ENCODE peak calls at places on chromosomes 4 and X, in seven cellular contexts. Q, K, R, W, M, F and C are unnamed samples.

GRCh38 chrX:105488731-105489130 is 268.2 kb upstream of the TEX13A start:
- DNase-seq in M (no peak), R (no peak), Q (no peak), W (no peak), K (no peak), F (no peak), C (no peak)

GRCh38 chrX:138711399-138712347 is at the start of gene FGF13:
- DNase-seq in M (peak), W (no peak), K (peak), R (no peak), F (no peak), Q (peak), C (peak)

GRCh38 chr4:173365359-173365996 is 5.3 kb upstream of the SAP30 start:
- DNase-seq in M (no peak), K (no peak), F (no peak), Q (no peak), R (no peak), W (no peak), C (no peak)

GRCh38 chrX:44223150-44223549 is 120.3 kb downstream of the EFHC2 start:
- DNase-seq in R (peak), Q (no peak), W (peak), M (no peak), F (peak), K (no peak), C (no peak)

GRCh38 chr4:152534541-152535231 is 1.2 kb downstream of the FBXW7 start:
- DNase-seq in Q (peak), R (peak), K (no peak), M (no peak), W (no peak), F (peak), C (peak)

GRCh38 chr4:128068927-128069326 is 7.8 kb downstream of the LARP1B start:
- DNase-seq in W (peak), K (no peak), M (no peak), Q (peak), R (peak), F (peak), C (peak)

GRCh38 chr4:20248155-20248558 is 3.5 kb upstream of the SLIT2 start:
- DNase-seq in K (no peak), F (peak), W (peak), Q (no peak), R (peak), M (peak), C (peak)

GRCh38 chr4:157575339-157575738 is 354.8 kb downstream of the GRIA2 start:
- DNase-seq in W (no peak), K (no peak), Q (no peak), R (no peak), F (no peak), M (no peak), C (no peak)

GRCh38 chrX:130631011-130631410 is 229.2 kb downstream of the RBMX2 start:
- DNase-seq in W (no peak), Q (no peak), M (no peak), F (no peak), K (no peak), R (no peak), C (no peak)

GRCh38 chrX:120334603-120335002 is 23.3 kb upstream of the TMEM255A start:
- DNase-seq in F (no peak), M (no peak), W (no peak), Q (no peak), K (no peak), R (no peak), C (peak)

GRCh38 chr4:12889054-12889453 is 595.1 kb downstream of the RAB28 start:
- DNase-seq in Q (no peak), W (no peak), F (peak), M (no peak), K (no peak), R (peak), C (peak)

GRCh38 chr4:164508126-164508525 is 245.8 kb upstream of the SMIM31 start:
- DNase-seq in Q (no peak), K (no peak), F (no peak), M (no peak), R (peak), W (no peak), C (no peak)

GRCh38 chrX:9195199-9195880 is 161.4 kb upstream of the FAM9B start:
- DNase-seq in Q (no peak), M (no peak), K (no peak), W (no peak), R (no peak), F (no peak), C (no peak)

GRCh38 chr4:1496116-1496642 is 89.9 kb upstream of the NKX1-1 start:
- DNase-seq in Q (no peak), R (no peak), W (no peak), M (no peak), F (no peak), K (no peak), C (no peak)

GRCh38 chr4:152408514-152409327 is 127.2 kb downstream of the FBXW7 start:
- DNase-seq in F (peak), R (peak), K (no peak), W (peak), Q (no peak), M (peak), C (peak)

GRCh38 chr4:12242354-12242753 is 813.7 kb upstream of the HS3ST1 start:
- DNase-seq in Q (no peak), W (no peak), K (no peak), M (no peak), F (no peak), R (no peak), C (peak)

GRCh38 chrX:154375156-154375504 is 696 bp upstream of the FLNA start:
- DNase-seq in R (no peak), M (no peak), Q (no peak), F (no peak), W (no peak), K (no peak), C (no peak)

GRCh38 chr4:187767687-187768086 is 227.9 kb upstream of the ZFP42 start:
- DNase-seq in F (no peak), M (no peak), K (no peak), Q (no peak), W (no peak), R (no peak), C (no peak)

GRCh38 chr4:6044276-6044675 is 26.0 kb upstream of the C4orf50 start:
- DNase-seq in F (no peak), K (no peak), R (no peak), M (no peak), Q (no peak), W (no peak), C (no peak)

GRCh38 chr4:23966720-23967119 is 76.9 kb upstream of the PPARGC1A start:
- DNase-seq in W (no peak), Q (peak), R (no peak), M (no peak), F (no peak), K (no peak), C (peak)

GRCh38 chr4:69782651-69783310 is 22.4 kb upstream of the SULT1B1 start:
- DNase-seq in W (no peak), F (no peak), Q (no peak), K (no peak), M (no peak), R (no peak), C (no peak)

GRCh38 chrX:148507413-148507812 is 7.0 kb downstream of the AFF2 start:
- DNase-seq in K (no peak), Q (no peak), F (no peak), M (no peak), R (no peak), W (no peak), C (no peak)

GRCh38 chr4:24745172-24745895 is 50.0 kb upstream of the SOD3 start:
- DNase-seq in Q (no peak), R (peak), M (no peak), K (no peak), W (no peak), F (no peak), C (no peak)

GRCh38 chrX:97027384-97027922 is 143.7 kb downstream of the RPA4 start:
- DNase-seq in K (no peak), W (peak), F (no peak), M (peak), Q (peak), R (peak), C (peak)

GRCh38 chrX:40085714-40086113 is 12.0 kb downstream of the BCOR start:
- DNase-seq in M (no peak), K (no peak), R (no peak), F (no peak), W (no peak), Q (peak), C (no peak)

GRCh38 chr4:8175686-8176085 is 17.1 kb upstream of the ABLIM2 start:
- DNase-seq in R (no peak), W (no peak), F (no peak), Q (no peak), M (no peak), K (no peak), C (no peak)

GRCh38 chr4:20313237-20314030 is 61.7 kb downstream of the SLIT2 start:
- DNase-seq in Q (peak), R (peak), F (no peak), W (no peak), M (peak), K (peak), C (peak)

GRCh38 chrX:8913665-8914409 is 112.7 kb upstream of the FAM9A start:
- DNase-seq in Q (no peak), F (peak), K (no peak), W (peak), M (no peak), R (peak), C (no peak)

GRCh38 chr4:2834001-2834921 is 9.4 kb upstream of the ADD1 start:
- DNase-seq in W (no peak), R (no peak), M (no peak), Q (no peak), F (no peak), K (no peak), C (no peak)

GRCh38 chr4:118888666-118889312 is at the start of gene SYNPO2:
- DNase-seq in W (peak), M (peak), Q (peak), K (peak), F (peak), R (peak), C (peak)

GRCh38 chr4:174993916-174994315 is 75.8 kb downstream of the ADAM29 start:
- DNase-seq in R (no peak), Q (no peak), M (no peak), F (no peak), K (no peak), W (no peak), C (no peak)

GRCh38 chr4:174996079-174996478 is 77.9 kb downstream of the ADAM29 start:
- DNase-seq in F (no peak), Q (no peak), M (no peak), R (no peak), W (no peak), K (no peak), C (no peak)

DNA sequence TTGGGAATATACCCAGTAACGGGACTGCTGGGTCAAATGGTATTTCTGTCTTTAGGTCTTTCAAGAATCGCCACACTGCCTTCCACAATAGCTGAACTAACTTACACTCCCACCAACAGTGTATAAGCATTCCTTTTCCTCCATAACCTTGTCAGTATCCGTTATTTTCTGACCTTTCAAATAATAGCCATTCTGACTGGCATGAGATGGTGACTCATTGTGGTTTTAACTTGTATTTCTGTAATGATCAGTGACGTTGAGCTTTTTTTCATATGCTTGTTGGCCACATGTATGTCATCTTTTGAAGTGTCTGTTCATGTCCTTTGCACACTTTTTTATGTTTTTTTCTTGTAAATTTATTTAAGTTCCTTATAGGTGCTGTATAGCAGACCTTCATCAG is 81.2 kb downstream of the ADAM29 start:
- DNase-seq in K (no peak), M (no peak), W (no peak), R (peak), F (peak), Q (no peak), C (no peak)
- H2BK120ac ChIP-seq in K (no peak), M (no peak), W (no peak), R (no peak), F (no peak), Q (no peak), C (no peak)

DNA sequence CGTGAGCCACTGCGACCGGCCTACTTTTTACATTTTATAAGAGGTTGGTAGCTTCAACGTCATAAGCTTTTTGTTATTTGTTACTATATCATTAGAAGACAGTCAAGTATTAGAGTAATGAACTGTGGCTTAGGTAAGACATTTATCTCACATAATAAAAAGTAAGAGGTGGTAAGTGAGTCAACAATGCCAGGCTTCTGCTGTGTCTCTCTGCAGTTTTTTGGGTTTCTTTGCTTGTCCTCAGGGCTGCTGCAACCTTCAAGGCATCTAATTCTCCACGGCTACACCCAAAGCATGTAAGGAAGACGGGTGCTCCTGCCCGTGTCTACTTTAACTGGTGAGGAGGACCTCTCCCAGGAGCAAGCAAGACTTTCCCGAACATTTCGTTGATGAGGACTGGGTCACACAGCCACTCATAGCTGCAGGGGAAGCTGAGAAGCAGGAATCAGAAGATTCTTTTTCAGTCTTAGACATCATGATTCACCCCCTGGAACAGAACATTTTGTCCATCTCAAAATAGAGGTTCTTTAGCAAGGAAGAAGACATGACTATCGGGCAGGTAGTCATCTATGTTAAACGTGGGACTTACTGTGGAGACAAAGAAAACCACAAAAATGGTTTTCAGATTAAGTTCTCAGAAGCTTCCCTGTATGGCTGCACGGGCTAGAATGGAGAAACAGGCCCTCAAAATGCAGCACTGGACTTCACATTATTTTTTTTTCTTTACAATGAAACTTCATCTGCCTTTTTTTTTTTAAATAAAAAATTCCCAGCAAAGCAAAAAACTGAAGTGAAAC is 13.0 kb upstream of the RHOH start:
- DNase-seq in F (no peak), Q (no peak), K (no peak), W (no peak), R (no peak), M (no peak), C (no peak)
- H2AK5ac ChIP-seq in F (no peak), Q (no peak), K (no peak), W (no peak), R (no peak), M (no peak), C (no peak)

GRCh38 chr4:72243641-72244040 is 211.8 kb downstream of the NPFFR2 start:
- DNase-seq in K (no peak), R (no peak), F (no peak), Q (no peak), M (no peak), W (no peak), C (no peak)
- H3K27ac ChIP-seq in K (no peak), R (no peak), F (no peak), Q (no peak), M (no peak), W (no peak), C (no peak)

DNA sequence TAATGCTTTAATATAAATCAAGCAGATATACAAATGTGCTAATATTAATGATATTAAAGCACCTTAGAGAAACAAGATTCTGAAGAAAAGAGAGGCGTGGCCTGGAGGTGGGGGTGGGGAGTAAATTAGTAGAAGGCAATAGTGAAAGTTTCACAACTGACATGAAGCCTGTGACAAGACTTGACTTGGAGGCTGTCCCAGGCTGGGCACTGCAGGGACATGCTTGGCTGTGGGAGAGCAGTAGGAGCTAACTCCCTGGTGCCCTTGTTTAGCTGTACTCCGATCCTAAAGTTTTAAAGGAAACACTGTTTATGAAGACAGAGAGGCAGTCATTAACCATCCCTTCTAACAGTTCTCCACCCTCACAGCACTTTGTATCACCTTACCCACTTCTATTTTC is 239.0 kb upstream of the MAB21L2 start:
- DNase-seq in Q (no peak), R (no peak), K (no peak), W (no peak), M (no peak), F (peak), C (no peak)
- H2BK120ac ChIP-seq in Q (no peak), R (no peak), K (no peak), W (no peak), M (no peak), F (no peak), C (no peak)

GRCh38 chrX:127708155-127708554 is 344.0 kb downstream of the ACTRT1 start:
- DNase-seq in M (no peak), Q (peak), R (no peak), K (no peak), W (no peak), F (no peak), C (peak)
- H2AK5ac ChIP-seq in M (no peak), Q (no peak), R (no peak), K (no peak), W (no peak), F (no peak), C (no peak)

GRCh38 chr4:16056681-16057400 is 27.0 kb downstream of the PROM1 start:
- DNase-seq in M (no peak), R (no peak), Q (no peak), K (no peak), F (peak), W (no peak), C (no peak)
- H3K27ac ChIP-seq in M (no peak), R (no peak), Q (no peak), K (no peak), F (no peak), W (no peak), C (no peak)

GRCh38 chr4:74933562-74934015 is 673 bp downstream of the PARM1 start:
- DNase-seq in K (no peak), F (peak), M (no peak), W (no peak), R (no peak), Q (peak), C (peak)

GRCh38 chr4:74932832-74933561 is at the start of gene PARM1:
- DNase-seq in Q (peak), M (peak), F (peak), K (peak), R (peak), W (peak), C (peak)

GRCh38 chr4:74930166-74930565 is 2.8 kb upstream of the PARM1 start:
- DNase-seq in M (no peak), R (no peak), Q (no peak), W (no peak), K (no peak), F (no peak), C (no peak)

GRCh38 chr4:74931386-74931785 is 1.5 kb upstream of the PARM1 start:
- DNase-seq in R (no peak), K (no peak), W (no peak), F (no peak), Q (no peak), M (no peak), C (peak)

GRCh38 chr4:74932010-74932409 is 906 bp upstream of the PARM1 start:
- DNase-seq in W (no peak), R (no peak), K (no peak), M (no peak), Q (no peak), F (no peak), C (peak)
- H2BK120ac ChIP-seq in W (no peak), R (no peak), K (no peak), M (no peak), Q (no peak), F (no peak), C (no peak)

GRCh38 chr4:76312457-76312856 is 5.9 kb downstream of the STBD1 start:
- DNase-seq in W (no peak), R (no peak), F (no peak), Q (no peak), K (no peak), M (no peak), C (no peak)

GRCh38 chr4:76310683-76311082 is 4.2 kb downstream of the STBD1 start:
- DNase-seq in W (no peak), R (no peak), K (no peak), F (no peak), M (no peak), Q (no peak), C (no peak)

GRCh38 chr4:76311896-76312331 is 5.4 kb downstream of the STBD1 start:
- DNase-seq in W (no peak), Q (no peak), K (no peak), F (no peak), R (peak), M (no peak), C (no peak)

GRCh38 chr4:76315267-76315918 is 8.9 kb downstream of the STBD1 start:
- DNase-seq in R (no peak), Q (no peak), W (no peak), F (no peak), M (no peak), K (no peak), C (no peak)

DNA sequence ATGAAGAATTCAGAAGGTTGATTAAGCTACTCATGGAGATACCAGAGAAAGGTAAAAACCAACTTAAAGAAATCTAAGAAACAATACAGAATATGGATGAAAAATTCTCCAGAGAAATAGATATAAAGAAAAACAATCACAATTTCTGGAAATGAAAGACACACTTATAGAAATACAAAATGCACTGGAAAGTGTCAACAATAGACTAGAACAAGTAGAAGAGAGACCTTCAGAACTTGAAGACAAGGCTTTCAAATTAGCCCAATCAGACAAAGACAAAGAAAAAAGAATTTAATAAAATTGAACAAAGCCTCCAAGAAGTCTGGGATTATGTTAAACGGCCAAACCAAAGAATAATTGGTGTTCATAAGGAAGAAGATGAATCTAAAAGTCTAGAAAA is 9.6 kb downstream of the STBD1 start:
- DNase-seq in K (no peak), R (no peak), F (no peak), Q (no peak), W (no peak), M (no peak), C (no peak)
- H2AK5ac ChIP-seq in K (no peak), R (no peak), F (no peak), Q (no peak), W (no peak), M (no peak), C (no peak)

GRCh38 chrX:12794654-12795053 is 3.4 kb downstream of the PRPS2 start:
- DNase-seq in K (no peak), Q (no peak), R (no peak), F (no peak), M (no peak), W (no peak), C (no peak)
- H3K27ac ChIP-seq in K (no peak), Q (no peak), R (no peak), F (no peak), M (no peak), W (no peak), C (no peak)